ENCODE peak calls at places on chromosomes 6 and 20, in ten cellular contexts. A is activated CD8-positive, alpha-beta memory T cell treated with anti-CD3 and anti-CD28 coated beads, Interleukin-2, amount 50 U/mL, for 48 hours; U is stomach; C is stimulated activated CD8-positive, alpha-beta memory T cell treated with anti-CD3 and anti-CD28 coated beads, Interleukin-15, amount 100 ng/mL, for 4 hours; N is RCC 7860; M is endothelial cell; V is activated T-cell treated with anti-CD3 and anti-CD28 coated beads, Interleukin-2, amount 50 U/mL, for 48 hours; X is esophagus squamous epithelium; T is GM23338; P is NCI-H345. I is an unnamed sample.

GRCh38 chr20:64151634-64152530 is 12.4 kb upstream of the MYT1 start:
- DNase-seq in U (no peak), A (no peak), M (no peak), X (no peak), T (peak), V (no peak), P (no peak), C (no peak), N (peak), I (no peak)

GRCh38 chr20:54058420-54059139 is 11.8 kb downstream of the BCAS1 start:
- DNase-seq in P (no peak), U (no peak), V (no peak), N (peak), M (no peak), C (no peak), X (no peak), A (no peak), T (peak), I (no peak)

GRCh38 chr6:108711831-108712230 is 136.4 kb upstream of the ARMC2 start:
- DNase-seq in C (no peak), T (no peak), U (no peak), V (no peak), N (no peak), A (no peak), P (no peak), M (no peak), X (no peak), I (no peak)

GRCh38 chr6:106220485-106220884 is 105.1 kb downstream of the ATG5 start:
- DNase-seq in N (no peak), M (no peak), P (no peak), C (no peak), X (no peak), A (no peak), U (no peak), T (no peak), V (no peak), I (no peak)

GRCh38 chr20:45082468-45082867 is 18.5 kb downstream of the KCNS1 start:
- DNase-seq in N (no peak), C (no peak), U (no peak), T (no peak), M (no peak), X (no peak), P (no peak), A (no peak), V (no peak), I (no peak)

GRCh38 chr6:107636486-107636885 is 146.6 kb downstream of the SOBP start:
- DNase-seq in T (peak), N (no peak), M (no peak), P (no peak), A (no peak), C (no peak), V (no peak), U (no peak), X (no peak), I (no peak)

GRCh38 chr6:148179786-148180185 is 162.9 kb upstream of the SASH1 start:
- DNase-seq in X (no peak), A (no peak), N (peak), M (peak), U (no peak), T (peak), C (no peak), P (no peak), V (no peak), I (no peak)

GRCh38 chr6:165663283-165663735 is 268 bp upstream of the PDE10A start:
- DNase-seq in M (peak), C (no peak), V (no peak), A (no peak), X (no peak), P (no peak), N (no peak), T (peak), U (no peak), I (no peak)

GRCh38 chr6:150417899-150418824 is 49.4 kb downstream of the IYD start:
- DNase-seq in X (no peak), C (no peak), A (no peak), U (no peak), T (peak), V (no peak), M (peak), P (peak), N (peak), I (no peak)